ENCODE peak calls at places on chromosomes 7 and 10, in six cellular contexts. R, K, C, J, D and Y are unnamed samples.

GRCh38 chr10:91617073-91617580 is 15.7 kb downstream of the PPP1R3C start:
- DNase-seq in R (no peak), K (no peak), C (peak; percentile 84), J (no peak), D (peak; percentile 79), Y (no peak)

GRCh38 chr10:50471583-50471975 is 152.2 kb downstream of the SGMS1 start:
- DNase-seq in R (no peak), K (no peak), C (no peak), J (no peak), D (no peak), Y (no peak)

GRCh38 chr10:5373891-5374611 is 9.3 kb downstream of the UCN3 start:
- DNase-seq in R (no peak), K (no peak), C (no peak), J (no peak), D (no peak), Y (no peak)

GRCh38 chr7:51617691-51618090 is 301.1 kb upstream of the COBL start:
- DNase-seq in R (no peak), K (no peak), C (no peak), J (no peak), D (no peak), Y (no peak)

GRCh38 chr7:40219917-40220316 is 85.1 kb downstream of the SUGCT start:
- DNase-seq in R (no peak), K (no peak), C (peak; percentile 65), J (no peak), D (peak; percentile 72), Y (no peak)

GRCh38 chr7:137913985-137914384 is 67.2 kb upstream of the DGKI start:
- DNase-seq in R (no peak), K (no peak), C (no peak), J (no peak), D (no peak), Y (no peak)

GRCh38 chr10:24463683-24464426 is 254.9 kb downstream of the KIAA1217 start:
- DNase-seq in R (peak; percentile 61), K (no peak), C (peak; percentile 64), J (peak; percentile 48), D (no peak), Y (no peak)

GRCh38 chr7:25949672-25950487 is 202.1 kb upstream of the NFE2L3 start:
- DNase-seq in R (peak; percentile 32), K (peak; percentile 67), C (peak; percentile 8), J (peak; percentile 65), D (no peak), Y (peak; percentile 77)

GRCh38 chr7:49763791-49764190 is 9.6 kb upstream of the VWC2 start:
- DNase-seq in R (no peak), K (no peak), C (no peak), J (no peak), D (no peak), Y (no peak)

GRCh38 chr10:45181483-45181882 is 133.9 kb downstream of the OR13A1 start:
- DNase-seq in R (no peak), K (no peak), C (no peak), J (no peak), D (no peak), Y (no peak)

GRCh38 chr10:133559216-133559615 is 6.2 kb downstream of the SYCE1 start:
- DNase-seq in R (no peak), K (no peak), C (no peak), J (no peak), D (no peak), Y (no peak)

GRCh38 chr7:30681262-30682130 is 760 bp downstream of the CRHR2 start:
- DNase-seq in R (no peak), K (peak; percentile 36), C (no peak), J (no peak), D (no peak), Y (no peak)

GRCh38 chr10:110508806-110509544 is 11.3 kb downstream of the DUSP5 start:
- DNase-seq in R (no peak), K (no peak), C (no peak), J (no peak), D (no peak), Y (no peak)

GRCh38 chr10:34666008-34666700 is 148.9 kb downstream of the PARD3 start:
- DNase-seq in R (peak; percentile 63), K (no peak), C (peak; percentile 90), J (peak; percentile 37), D (peak; percentile 70), Y (no peak)

GRCh38 chr10:51707392-51707791 is 8.0 kb upstream of the CSTF2T start:
- DNase-seq in R (no peak), K (no peak), C (no peak), J (no peak), D (no peak), Y (no peak)

GRCh38 chr7:155378959-155379871 is 78.7 kb upstream of the EN2 start:
- DNase-seq in R (no peak), K (no peak), C (no peak), J (no peak), D (no peak), Y (no peak)
- TF ChIP-seq CTCF in R (no peak), K (no peak), C (no peak), J (no peak), D (no peak), Y (no peak)

DNA sequence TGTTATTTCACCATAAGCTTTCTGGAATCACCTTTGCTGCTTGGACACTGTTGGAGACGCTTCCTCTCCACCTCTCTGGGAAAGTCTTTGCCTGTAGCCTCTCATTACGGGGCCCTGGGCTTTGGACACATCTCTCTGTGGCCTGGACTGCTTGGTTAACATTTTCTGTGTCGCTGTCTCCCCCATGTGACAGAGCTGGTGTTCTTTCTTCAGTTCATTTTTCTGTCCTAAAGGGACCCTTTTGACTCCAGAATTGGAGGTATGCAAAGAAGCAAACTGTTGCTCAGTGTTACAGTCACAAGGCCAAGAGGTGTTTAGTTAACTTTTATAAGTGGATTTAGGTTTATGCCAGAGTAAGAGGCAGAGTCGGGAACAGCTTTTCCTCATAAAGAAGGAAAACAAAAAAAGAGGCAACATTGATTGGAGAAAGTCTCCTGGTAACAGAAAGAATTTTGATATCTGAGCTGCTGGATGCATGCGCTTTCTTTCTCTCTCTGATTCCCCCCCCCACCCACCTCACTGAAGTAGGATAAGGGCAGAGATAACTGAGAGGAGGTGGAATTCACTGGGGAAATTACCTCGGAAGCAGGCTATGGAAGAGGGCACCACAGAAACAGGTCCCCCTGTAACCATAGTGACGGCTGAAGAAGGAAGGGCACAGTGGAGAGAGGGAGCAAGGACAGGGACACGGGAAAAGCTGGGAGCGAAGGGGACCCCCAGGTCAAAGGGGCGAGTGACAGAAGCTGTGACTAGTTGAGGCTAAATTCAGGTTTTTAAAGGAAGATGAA is 57.8 kb downstream of the LGI1 start:
- DNase-seq in R (no peak), K (peak; percentile 14), C (peak; percentile 34), J (no peak), D (no peak), Y (no peak)
- TF ChIP-seq CTCF in R (no peak), K (no peak), C (peak; percentile 2), J (no peak), D (no peak), Y (no peak)

DNA sequence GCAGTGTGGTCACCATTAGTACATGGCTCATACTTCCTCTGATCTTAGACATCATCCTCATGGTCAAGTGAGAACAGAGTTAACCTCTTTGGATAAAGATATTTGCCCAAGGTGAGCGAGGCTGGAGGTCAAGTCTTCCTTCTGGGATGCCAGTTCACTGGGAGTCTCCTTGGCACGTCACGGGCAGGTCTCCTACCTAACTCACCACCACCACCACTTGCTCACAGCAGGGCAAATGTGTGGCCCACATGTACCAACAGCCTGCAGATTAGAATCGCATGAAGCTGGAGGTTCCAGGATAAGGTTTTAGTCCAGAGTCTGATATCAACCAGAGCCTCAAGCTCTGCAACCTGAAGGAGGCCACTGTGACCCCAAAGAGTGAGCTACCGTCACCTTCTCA is 164.6 kb downstream of the USP6NL start:
- DNase-seq in R (no peak), K (no peak), C (no peak), J (no peak), D (no peak), Y (no peak)
- TF ChIP-seq CTCF in R (no peak), K (no peak), C (no peak), J (no peak), D (no peak), Y (no peak)

GRCh38 chr7:112079671-112080070 is 126.5 kb downstream of the DOCK4 start:
- DNase-seq in R (no peak), K (no peak), C (peak; percentile 36), J (no peak), D (no peak), Y (no peak)
- TF ChIP-seq CTCF in R (no peak), K (no peak), C (no peak), J (no peak), D (no peak), Y (no peak)

GRCh38 chr10:75294866-75295692 is 59.3 kb upstream of the COMTD1 start:
- DNase-seq in R (peak; percentile 94), K (peak; percentile 60), C (peak; percentile 90), J (peak; percentile 74), D (peak; percentile 26), Y (peak; percentile 90)
- TF ChIP-seq CTCF in R (no peak), K (no peak), C (no peak), J (peak; percentile 19), D (peak; percentile 10), Y (no peak)

GRCh38 chr10:114387784-114388183 is 16.5 kb downstream of the AFAP1L2 start:
- DNase-seq in R (no peak), K (peak; percentile 38), C (no peak), J (no peak), D (no peak), Y (no peak)
- TF ChIP-seq CTCF in R (no peak), K (peak; percentile 45), C (no peak), J (no peak), D (no peak), Y (no peak)